ENCODE peak calls at places on chromosomes 2 and 18, in seven cellular contexts. P is GM03348; J is neural progenitor cell; T is activated naive CD4-positive, alpha-beta T cell; S is endothelial cell; U is dorsolateral prefrontal cortex; B is foreskin keratinocyte. C is an unnamed sample.

GRCh38 chr2:158815166-158815565 is 20.0 kb downstream of the DAPL1 start:
- DNase-seq in T (no peak), U (no peak), J (no peak), P (no peak), B (no peak), S (no peak), C (no peak)

GRCh38 chr2:192151848-192152247 is 42.9 kb downstream of the TMEFF2 start:
- DNase-seq in T (no peak), B (peak), U (no peak), J (no peak), P (peak), S (no peak), C (no peak)

GRCh38 chr2:26978061-26978596 is 7.7 kb downstream of the MAPRE3 start:
- DNase-seq in J (no peak), S (no peak), P (no peak), T (no peak), B (no peak), U (no peak), C (no peak)

GRCh38 chr18:8744656-8745055 is 39.3 kb downstream of the MTCL1 start:
- DNase-seq in U (no peak), S (no peak), J (no peak), B (no peak), T (no peak), P (no peak), C (no peak)

GRCh38 chr2:150860301-150860700 is 372.8 kb upstream of the RND3 start:
- DNase-seq in T (no peak), S (no peak), J (no peak), U (no peak), B (no peak), P (no peak), C (no peak)

GRCh38 chr2:202036601-202037037 is 3.0 kb downstream of the FZD7 start:
- DNase-seq in J (peak), T (no peak), S (peak), B (no peak), P (no peak), U (no peak), C (no peak)

GRCh38 chr18:78213365-78213994 is 766.1 kb upstream of the SALL3 start:
- DNase-seq in P (no peak), J (no peak), S (no peak), T (no peak), U (no peak), B (no peak), C (no peak)

GRCh38 chr18:24530630-24531111 is 70.2 kb downstream of the HRH4 start:
- DNase-seq in B (peak), P (peak), S (no peak), U (no peak), J (no peak), T (no peak), C (peak)

GRCh38 chr18:79766308-79766707 is 31.4 kb upstream of the KCNG2 start:
- DNase-seq in U (no peak), T (no peak), B (no peak), S (no peak), P (no peak), J (no peak), C (no peak)

GRCh38 chr2:193382583-193382982 is 1187.8 kb upstream of the TMEFF2 start:
- DNase-seq in S (no peak), P (no peak), B (no peak), T (no peak), J (no peak), U (no peak), C (no peak)

GRCh38 chr2:60676950-60677349 is 79.1 kb upstream of the PAPOLG start:
- DNase-seq in J (no peak), S (no peak), U (no peak), B (no peak), P (no peak), T (no peak), C (no peak)

GRCh38 chr2:240142859-240143258 is 2.4 kb upstream of the OTOS start:
- DNase-seq in U (no peak), B (no peak), J (no peak), T (no peak), P (no peak), S (no peak), C (no peak)

GRCh38 chr18:36153203-36153602 is 23.5 kb downstream of the ELP2 start:
- DNase-seq in B (no peak), J (no peak), P (peak), U (no peak), T (no peak), S (no peak), C (no peak)

GRCh38 chr2:201929627-201930026 is 104.0 kb upstream of the FZD7 start:
- DNase-seq in S (no peak), P (no peak), J (no peak), B (no peak), T (no peak), U (no peak), C (no peak)